ENCODE peak calls at places on chromosomes 2 and 18, in six cellular contexts. I is CD8-positive, alpha-beta T cell; X is glutamatergic neuron; Z is H9; V is breast epithelium; H is cardiac muscle cell. C is an unnamed sample.

GRCh38 chr2:68487773-68488355 is 20.5 kb downstream of the APLF start:
- DNase-seq in I (no peak), X (no peak), Z (no peak), V (no peak), H (peak), C (no peak)

GRCh38 chr2:192197387-192197786 is 2.7 kb upstream of the TMEFF2 start:
- DNase-seq in I (no peak), X (no peak), Z (no peak), V (no peak), H (peak), C (no peak)

GRCh38 chr2:147149589-147150245 is 695.1 kb upstream of the ACVR2A start:
- DNase-seq in I (no peak), X (no peak), Z (no peak), V (no peak), H (peak), C (no peak)

GRCh38 chr2:192190474-192190873 is 4.3 kb downstream of the TMEFF2 start:
- DNase-seq in I (no peak), X (no peak), Z (no peak), V (no peak), H (peak), C (no peak)

GRCh38 chr2:229974271-229974670 is 52.0 kb downstream of the FBXO36 start:
- DNase-seq in I (no peak), X (no peak), Z (no peak), V (no peak), H (peak), C (no peak)

GRCh38 chr18:22469061-22469689 is 51.5 kb upstream of the CTAGE1 start:
- DNase-seq in I (no peak), X (no peak), Z (no peak), V (no peak), H (no peak), C (no peak)

GRCh38 chr2:155100261-155100660 is 401.8 kb downstream of the KCNJ3 start:
- DNase-seq in I (no peak), X (no peak), Z (peak), V (no peak), H (no peak), C (no peak)

GRCh38 chr2:222297600-222297935 is 1.2 kb downstream of the PAX3 start:
- DNase-seq in I (no peak), X (no peak), Z (no peak), V (no peak), H (no peak), C (no peak)

GRCh38 chr2:241612156-241613017 is 24.6 kb downstream of the THAP4 start:
- DNase-seq in I (no peak), X (no peak), Z (no peak), V (no peak), H (peak), C (no peak)

GRCh38 chr2:169069341-169069740 is at the start of gene DHRS9:
- DNase-seq in I (no peak), X (no peak), Z (no peak), V (no peak), H (peak), C (no peak)

GRCh38 chr18:48803518-48803917 is 147.2 kb downstream of the SMAD7 start:
- DNase-seq in I (peak), X (peak), Z (peak), V (peak), H (no peak), C (no peak)

GRCh38 chr2:98269830-98270229 is 76.4 kb upstream of the CNGA3 start:
- DNase-seq in I (no peak), X (no peak), Z (no peak), V (no peak), H (peak), C (no peak)

GRCh38 chr18:22563098-22563707 is 145.5 kb upstream of the CTAGE1 start:
- DNase-seq in I (no peak), X (no peak), Z (no peak), V (no peak), H (peak), C (peak)

GRCh38 chr18:55406374-55407045 is 181.5 kb downstream of the TCF4 start:
- DNase-seq in I (no peak), X (no peak), Z (no peak), V (no peak), H (no peak), C (no peak)

GRCh38 chr2:72859831-72860262 is 27.4 kb upstream of the SPR start:
- DNase-seq in I (peak), X (peak), Z (peak), V (no peak), H (peak), C (peak)

GRCh38 chr18:45384137-45384998 is 230.9 kb upstream of the SLC14A2 start:
- DNase-seq in I (peak), X (peak), Z (peak), V (no peak), H (peak), C (peak)

GRCh38 chr2:31386648-31387047 is 27.9 kb downstream of the XDH start:
- DNase-seq in I (peak), X (no peak), Z (peak), V (no peak), H (no peak), C (peak)

GRCh38 chr18:6741290-6741689 is 11.8 kb downstream of the ARHGAP28 start:
- DNase-seq in I (no peak), X (no peak), Z (no peak), V (no peak), H (peak), C (no peak)

DNA sequence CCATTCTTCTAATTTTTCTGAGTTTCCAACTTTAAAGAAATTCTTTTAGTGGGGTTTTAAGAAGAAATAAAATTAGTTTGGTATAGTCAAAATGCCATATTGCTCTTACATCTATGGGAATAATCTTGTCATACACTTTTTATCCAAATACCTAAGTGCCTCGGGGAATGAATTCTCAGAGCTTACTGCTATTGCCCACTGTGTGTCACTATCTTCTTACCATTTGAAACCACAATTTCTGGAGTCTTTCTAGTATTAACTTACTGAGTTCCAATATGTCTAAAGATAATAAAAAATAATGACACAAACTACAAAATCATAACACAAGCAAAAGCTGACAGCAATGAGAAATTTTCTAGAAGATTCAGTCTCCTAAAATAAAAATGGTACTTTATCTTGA is 23.7 kb upstream of the DNAH6 start:
- DNase-seq in I (no peak), X (no peak), Z (no peak), V (no peak), H (no peak), C (no peak)
- TF ChIP-seq CTCF in I (no peak), X (no peak), Z (peak), V (no peak), H (no peak), C (no peak)

GRCh38 chr2:187299122-187299906 is 148.7 kb downstream of the CALCRL start:
- DNase-seq in I (no peak), X (no peak), Z (no peak), V (no peak), H (peak), C (no peak)
- TF ChIP-seq CTCF in I (no peak), X (no peak), Z (peak), V (no peak), H (peak), C (peak)

GRCh38 chr2:172467382-172467781 is 40.0 kb downstream of the ITGA6 start:
- DNase-seq in I (no peak), X (no peak), Z (no peak), V (no peak), H (no peak), C (no peak)
- TF ChIP-seq CTCF in I (no peak), X (no peak), Z (no peak), V (no peak), H (peak), C (peak)

GRCh38 chr2:207012461-207012860 is 73.1 kb downstream of the CPO start:
- DNase-seq in I (no peak), X (no peak), Z (no peak), V (no peak), H (peak), C (no peak)

DNA sequence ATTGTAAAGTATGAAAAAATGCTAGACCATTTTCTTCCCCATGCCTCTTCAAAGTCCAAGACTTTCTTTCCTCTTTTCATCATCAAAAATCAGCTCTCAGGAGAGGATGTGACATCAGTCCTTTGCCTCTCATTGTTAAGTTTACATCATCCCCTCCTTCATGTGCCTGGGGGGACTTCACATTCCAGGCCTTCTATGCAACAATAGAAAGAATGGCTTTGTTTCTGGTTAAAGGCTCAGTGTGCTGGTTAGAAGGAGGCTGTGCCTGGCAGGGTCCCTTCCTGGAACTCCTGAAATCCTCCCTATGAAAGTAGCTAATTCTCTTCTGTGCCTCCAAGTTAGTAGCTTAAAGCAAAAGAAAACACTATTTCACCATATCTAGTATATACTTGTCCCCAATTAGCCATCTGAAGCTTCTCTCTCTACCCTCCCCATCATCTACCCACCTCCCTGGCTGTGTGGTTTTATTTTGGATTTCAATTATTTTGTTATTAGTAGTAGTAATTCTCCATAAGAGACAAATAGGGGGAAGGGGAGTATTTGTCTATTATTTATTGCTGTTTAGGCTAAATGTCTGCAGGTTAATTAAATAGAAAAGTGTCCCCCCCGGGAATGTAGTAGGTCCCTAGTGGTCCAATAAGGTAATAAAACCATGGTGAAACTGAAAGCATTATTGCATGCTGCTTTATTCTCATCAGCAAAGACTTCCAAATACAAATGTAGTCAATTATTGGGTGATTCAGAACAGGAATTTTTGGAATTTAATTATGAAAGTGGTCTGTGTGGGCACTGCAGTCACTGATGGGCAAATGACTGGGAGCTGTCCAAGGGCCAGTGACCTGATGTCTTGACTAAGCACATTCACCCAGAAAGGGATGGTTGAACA is 69.0 kb downstream of the CPO start:
- DNase-seq in I (no peak), X (no peak), Z (peak), V (no peak), H (peak), C (no peak)
- TF ChIP-seq CTCF in I (no peak), X (peak), Z (peak), V (no peak), H (no peak), C (no peak)

DNA sequence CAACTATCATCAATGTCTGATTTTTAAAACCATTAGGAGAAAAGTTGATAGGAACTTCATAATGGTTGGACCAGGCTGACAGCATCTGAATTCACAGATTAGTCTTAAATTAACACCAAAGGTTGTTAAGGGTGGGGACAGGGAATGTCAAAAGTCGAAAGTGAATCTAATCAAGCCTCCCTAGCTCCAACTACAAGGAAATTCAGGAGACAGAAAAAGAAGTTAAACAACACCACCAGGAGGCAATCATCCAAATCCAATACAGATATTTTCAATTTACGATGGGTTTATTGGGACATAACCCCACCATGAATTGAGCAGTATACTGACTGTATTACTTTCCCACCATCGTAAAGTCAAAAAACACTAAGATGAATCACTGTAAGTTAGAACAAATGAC is 32.8 kb downstream of the ATF2 start:
- DNase-seq in I (no peak), X (no peak), Z (no peak), V (no peak), H (no peak), C (no peak)
- TF ChIP-seq CTCF in I (no peak), X (no peak), Z (peak), V (no peak), H (no peak), C (no peak)

GRCh38 chr2:99854236-99854852 is 288.0 kb downstream of the AFF3 start:
- DNase-seq in I (no peak), X (no peak), Z (no peak), V (no peak), H (no peak), C (no peak)
- TF ChIP-seq CTCF in I (no peak), X (no peak), Z (no peak), V (no peak), H (no peak), C (no peak)

GRCh38 chr2:63344575-63345284 is 243.5 kb downstream of the WDPCP start:
- DNase-seq in I (no peak), X (no peak), Z (no peak), V (no peak), H (no peak), C (no peak)
- TF ChIP-seq CTCF in I (no peak), X (no peak), Z (no peak), V (no peak), H (no peak), C (no peak)

GRCh38 chr2:71528749-71529148 is 75.4 kb downstream of the DYSF start:
- DNase-seq in I (no peak), X (no peak), Z (no peak), V (peak), H (no peak), C (no peak)

GRCh38 chr2:71530246-71530986 is 77.1 kb downstream of the DYSF start:
- DNase-seq in I (no peak), X (peak), Z (peak), V (peak), H (peak), C (peak)

GRCh38 chr2:71532327-71532726 is 79.0 kb downstream of the DYSF start:
- DNase-seq in I (no peak), X (no peak), Z (peak), V (peak), H (no peak), C (no peak)

GRCh38 chr2:71531522-71532047 is 78.2 kb downstream of the DYSF start:
- DNase-seq in I (no peak), X (no peak), Z (peak), V (peak), H (peak), C (no peak)

GRCh38 chr2:71530987-71531332 is 77.6 kb downstream of the DYSF start:
- DNase-seq in I (no peak), X (no peak), Z (no peak), V (no peak), H (no peak), C (no peak)
- TF ChIP-seq CTCF in I (no peak), X (peak), Z (no peak), V (no peak), H (no peak), C (no peak)

GRCh38 chr2:232988444-232988843 is 24.6 kb downstream of the NGEF start:
- DNase-seq in I (no peak), X (no peak), Z (no peak), V (peak), H (peak), C (no peak)

GRCh38 chr2:232998666-232998985 is 14.4 kb downstream of the NGEF start:
- DNase-seq in I (no peak), X (no peak), Z (no peak), V (no peak), H (no peak), C (no peak)

GRCh38 chr2:232997749-232998665 is 15.0 kb downstream of the NGEF start:
- DNase-seq in I (no peak), X (no peak), Z (no peak), V (peak), H (no peak), C (no peak)

GRCh38 chr2:232994446-232994845 is 18.6 kb downstream of the NGEF start:
- DNase-seq in I (no peak), X (no peak), Z (peak), V (peak), H (no peak), C (peak)

DNA sequence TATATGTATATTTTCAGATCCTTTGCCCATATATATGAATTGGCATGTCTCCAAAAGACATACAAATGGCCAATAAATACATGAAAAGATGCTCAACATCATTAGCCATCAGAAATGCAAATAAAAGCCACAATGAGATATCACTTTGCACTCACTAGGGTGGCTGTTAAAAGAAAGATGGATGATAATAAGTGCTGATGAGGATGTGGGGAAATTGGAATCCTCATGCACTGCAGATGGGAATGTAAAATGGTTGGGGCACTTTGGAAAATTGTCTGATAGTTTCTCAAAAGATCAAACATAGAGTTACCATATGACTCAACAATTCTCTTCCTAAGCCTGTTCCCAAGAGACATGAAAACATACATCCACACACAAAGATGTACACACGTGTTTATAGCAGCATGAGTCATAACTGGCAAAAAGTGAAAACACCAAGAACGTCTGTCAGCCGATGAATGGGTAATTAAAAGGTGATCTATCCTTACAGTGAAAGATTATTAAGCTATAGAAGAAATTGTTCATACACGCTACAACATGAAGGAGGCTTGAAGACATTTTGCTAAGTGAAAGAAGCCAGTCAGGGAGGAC is 19.7 kb downstream of the NGEF start:
- DNase-seq in I (no peak), X (no peak), Z (no peak), V (no peak), H (no peak), C (no peak)
- TF ChIP-seq CTCF in I (no peak), X (no peak), Z (no peak), V (no peak), H (no peak), C (no peak)

C was measured in nephron progenitor cell.